ENCODE peak calls at places on chromosomes 2 and 18, in four cellular contexts. One of them, this sample, is unnamed.

GRCh38 chr2:176679306-176679705 is 410.1 kb downstream of the MTX2 start:
- DNase-seq in IMR-90: no peak
- DNase-seq in H1: no peak
- DNase-seq in H9: no peak
- DNase-seq in this sample: no peak

GRCh38 chr2:55459741-55460274 is 40.2 kb upstream of the CCDC88A start:
- DNase-seq in IMR-90: no peak
- DNase-seq in H1: no peak
- DNase-seq in H9: no peak
- DNase-seq in this sample: no peak

GRCh38 chr2:238456966-238457926 is 30.5 kb downstream of the ASB1 start:
- DNase-seq in H9: no peak
- DNase-seq in H1: no peak
- DNase-seq in IMR-90: peak
- DNase-seq in this sample: no peak

GRCh38 chr18:59044855-59045254 is 94.8 kb upstream of the SEC11C start:
- DNase-seq in H1: no peak
- DNase-seq in IMR-90: no peak
- DNase-seq in H9: no peak
- DNase-seq in this sample: no peak

GRCh38 chr2:7595181-7595580 is 678.0 kb downstream of the RNF144A start:
- DNase-seq in H1: no peak
- DNase-seq in IMR-90: no peak
- DNase-seq in H9: no peak
- DNase-seq in this sample: no peak

GRCh38 chr2:8462899-8463648 is 218.8 kb upstream of the ID2 start:
- DNase-seq in H9: no peak
- DNase-seq in IMR-90: no peak
- DNase-seq in H1: no peak
- DNase-seq in this sample: no peak

GRCh38 chr18:79788096-79789085 is 9.3 kb upstream of the KCNG2 start:
- DNase-seq in H9: peak
- DNase-seq in IMR-90: no peak
- DNase-seq in H1: peak
- DNase-seq in this sample: no peak

GRCh38 chr2:42239811-42240210 is 70.7 kb downstream of the EML4 start:
- DNase-seq in H1: no peak
- DNase-seq in IMR-90: no peak
- DNase-seq in H9: no peak
- DNase-seq in this sample: no peak

DNA sequence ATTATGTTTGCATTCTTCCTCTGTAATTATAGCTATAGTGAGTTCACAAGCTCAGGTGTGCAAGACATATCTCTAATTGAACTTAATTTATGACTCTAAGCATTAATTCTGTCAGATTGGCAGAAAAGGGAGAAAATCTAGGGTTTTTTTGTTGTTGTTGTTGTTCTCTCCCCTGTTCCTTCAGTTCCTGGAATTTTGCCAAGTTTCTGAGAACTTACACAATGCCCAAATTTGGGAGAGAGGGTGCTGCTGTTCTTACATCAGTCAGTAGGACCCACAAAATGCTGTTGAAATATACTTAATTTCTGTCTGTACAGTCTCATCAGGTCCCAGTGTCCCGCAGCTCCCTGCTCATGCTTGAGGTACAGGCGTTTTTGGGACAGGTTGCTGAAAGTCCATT is 221.8 kb upstream of the RBMS1 start:
- DNase-seq in IMR-90: no peak
- DNase-seq in H9: no peak
- DNase-seq in H1: no peak
- DNase-seq in this sample: no peak
- H4K5ac ChIP-seq in IMR-90: no peak
- H4K5ac ChIP-seq in H9: no peak
- H4K5ac ChIP-seq in H1: no peak
- H4K5ac ChIP-seq in this sample: no peak

GRCh38 chr2:102194609-102195268 is 7.9 kb downstream of the IL1RL2 start:
- DNase-seq in H9: no peak
- DNase-seq in H1: no peak
- DNase-seq in IMR-90: no peak
- DNase-seq in this sample: no peak
- H3K56ac ChIP-seq in H9: no peak
- H3K56ac ChIP-seq in H1: no peak
- H3K56ac ChIP-seq in IMR-90: no peak
- H3K56ac ChIP-seq in this sample: no peak

DNA sequence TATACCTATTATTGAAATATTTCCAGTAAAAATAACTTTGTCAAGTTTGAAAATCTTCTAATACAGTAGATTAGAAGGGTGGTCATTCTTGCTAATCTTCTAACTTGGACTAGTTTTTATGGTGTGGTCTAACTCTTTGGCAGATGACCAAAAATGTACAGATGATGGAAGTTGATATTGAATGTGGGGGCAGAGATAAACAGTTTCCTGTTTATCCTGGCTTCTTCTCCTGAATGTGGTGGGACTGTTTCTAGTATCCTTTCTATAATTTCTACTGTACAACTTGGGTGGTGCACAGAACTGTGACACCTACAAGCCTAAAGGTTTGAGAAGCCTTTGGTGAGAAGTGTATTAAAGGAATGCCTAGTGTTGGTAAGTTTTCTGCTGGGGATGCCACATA is 178.7 kb downstream of the PDE11A start:
- DNase-seq in IMR-90: no peak
- DNase-seq in H9: no peak
- DNase-seq in H1: no peak
- DNase-seq in this sample: no peak
- H4K5ac ChIP-seq in IMR-90: no peak
- H4K5ac ChIP-seq in H9: no peak
- H4K5ac ChIP-seq in H1: no peak
- H4K5ac ChIP-seq in this sample: no peak

GRCh38 chr2:62334440-62335058 is 138.6 kb downstream of the B3GNT2 start:
- DNase-seq in IMR-90: no peak
- DNase-seq in H9: no peak
- DNase-seq in H1: no peak
- DNase-seq in this sample: no peak
- H3K56ac ChIP-seq in IMR-90: no peak
- H3K56ac ChIP-seq in H9: no peak
- H3K56ac ChIP-seq in H1: no peak
- H3K56ac ChIP-seq in this sample: peak

GRCh38 chr2:156473445-156473844 is 37.3 kb downstream of the GPD2 start:
- DNase-seq in H9: no peak
- DNase-seq in IMR-90: no peak
- DNase-seq in H1: no peak
- DNase-seq in this sample: peak
- H4K5ac ChIP-seq in H9: no peak
- H4K5ac ChIP-seq in IMR-90: no peak
- H4K5ac ChIP-seq in H1: no peak
- H4K5ac ChIP-seq in this sample: no peak

DNA sequence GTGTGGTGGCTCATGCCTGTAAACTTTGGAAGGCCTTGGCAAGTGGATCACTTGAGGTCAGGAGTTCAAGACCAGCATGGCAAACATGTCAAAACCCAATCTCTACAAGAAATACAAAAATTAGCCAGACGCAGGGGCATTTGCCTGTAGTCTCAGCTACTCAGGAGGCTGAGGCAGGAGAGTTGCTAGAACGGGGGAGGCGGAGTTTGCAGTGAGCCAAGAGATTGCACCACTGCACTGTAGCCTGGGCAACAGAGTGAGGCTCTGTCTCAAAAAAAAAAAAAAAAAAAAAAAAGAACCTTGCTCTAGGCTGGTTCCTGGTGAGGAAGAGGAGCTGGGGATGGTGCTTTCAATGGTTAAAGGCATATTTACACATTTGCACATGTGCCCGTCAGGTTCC is 129.4 kb downstream of the LYPD6B start:
- DNase-seq in H9: no peak
- DNase-seq in H1: no peak
- DNase-seq in IMR-90: no peak
- DNase-seq in this sample: no peak
- H3K56ac ChIP-seq in H9: no peak
- H3K56ac ChIP-seq in H1: no peak
- H3K56ac ChIP-seq in IMR-90: no peak
- H3K56ac ChIP-seq in this sample: no peak